ENCODE peak calls at places on chromosomes 7 and 10, in eight cellular contexts. E, Z, K, O, W, G, M and A are unnamed samples.
A peak's percentile ranks its signal among the peaks of the same experiment; 100 is the strongest.

GRCh38 chr10:70492786-70493659 is 14.5 kb downstream of the PALD1 start:
- DNase-seq in M (no peak), E (peak; percentile 82), W (no peak), G (peak; percentile 74), K (no peak), O (no peak), Z (peak; percentile 25), A (no peak)

GRCh38 chr10:23917251-23917908 is 291.6 kb upstream of the KIAA1217 start:
- DNase-seq in Z (no peak), M (no peak), O (no peak), K (no peak), W (no peak), G (no peak), E (no peak), A (no peak)

GRCh38 chr7:5387711-5388245 is 35.9 kb downstream of the TNRC18 start:
- DNase-seq in E (no peak), O (no peak), Z (no peak), K (no peak), W (no peak), G (no peak), M (no peak), A (no peak)

GRCh38 chr10:29438271-29438670 is 149.4 kb downstream of the LYZL1 start:
- DNase-seq in M (no peak), E (peak; percentile 21), K (no peak), Z (no peak), O (peak; percentile 18), G (no peak), W (no peak), A (no peak)

GRCh38 chr7:87219545-87220025 is at the start of gene TMEM243:
- DNase-seq in Z (peak; percentile 89), K (no peak), O (peak; percentile 67), G (peak; percentile 65), E (peak; percentile 79), W (peak; percentile 62), M (peak; percentile 88), A (peak; percentile 89)

GRCh38 chr10:104350146-104350635 is 3.4 kb upstream of the CFAP58 start:
- DNase-seq in E (peak; percentile 69), O (peak; percentile 70), K (peak; percentile 70), M (peak; percentile 80), W (no peak), Z (peak; percentile 86), G (peak; percentile 54), A (peak; percentile 82)

GRCh38 chr7:22184549-22185199 is 172.3 kb downstream of the RAPGEF5 start:
- DNase-seq in Z (no peak), O (peak; percentile 74), G (no peak), W (no peak), E (no peak), M (no peak), K (no peak), A (no peak)

GRCh38 chr7:132650498-132650897 is 74.2 kb upstream of the PLXNA4 start:
- DNase-seq in Z (peak; percentile 69), O (no peak), E (peak; percentile 89), K (no peak), W (no peak), M (no peak), G (peak; percentile 86), A (peak; percentile 33)

GRCh38 chr10:1660386-1660785 is 76.9 kb downstream of the ADARB2 start:
- DNase-seq in M (no peak), W (no peak), E (no peak), Z (no peak), O (no peak), G (no peak), K (no peak), A (no peak)

GRCh38 chr10:103353281-103353680 is 2.3 kb upstream of the PCGF6 start:
- DNase-seq in G (no peak), E (no peak), O (no peak), W (no peak), M (no peak), Z (peak; percentile 26), K (no peak), A (peak; percentile 14)

GRCh38 chr10:117226813-117227451 is 14.0 kb upstream of the SLC18A2 start:
- DNase-seq in M (no peak), K (peak; percentile 67), G (no peak), E (no peak), Z (peak; percentile 81), O (peak; percentile 53), W (peak; percentile 59), A (peak; percentile 65)

GRCh38 chr10:114623661-114624294 is 34.3 kb downstream of the ABLIM1 start:
- DNase-seq in E (peak; percentile 95), Z (peak; percentile 83), K (peak; percentile 59), G (peak; percentile 94), W (no peak), M (no peak), O (no peak), A (peak; percentile 85)

GRCh38 chr10:91088300-91089140 is 131.9 kb upstream of the PCGF5 start:
- DNase-seq in Z (peak; percentile 42), M (peak; percentile 40), W (no peak), E (peak; percentile 6), O (no peak), G (no peak), K (peak; percentile 1), A (peak; percentile 14)

GRCh38 chr10:97851341-97852001 is 1.8 kb downstream of the GOLGA7B start:
- DNase-seq in K (no peak), Z (no peak), M (no peak), G (no peak), E (no peak), W (no peak), O (no peak), A (no peak)

GRCh38 chr10:77036993-77037734 is 600.4 kb downstream of the KCNMA1 start:
- DNase-seq in G (no peak), O (peak; percentile 73), E (peak; percentile 22), M (peak; percentile 7), K (peak; percentile 51), Z (peak; percentile 15), W (peak; percentile 63), A (peak; percentile 83)

GRCh38 chr7:7265057-7265456 is 82.7 kb downstream of the C1GALT1 start:
- DNase-seq in M (no peak), G (peak; percentile 27), W (no peak), K (no peak), O (no peak), Z (peak; percentile 14), E (peak; percentile 27), A (peak; percentile 17)

GRCh38 chr7:23490357-23491131 is 20.3 kb upstream of the IGF2BP3 start:
- DNase-seq in Z (peak; percentile 59), W (peak; percentile 61), E (peak; percentile 25), M (no peak), K (no peak), G (peak; percentile 7), O (no peak), A (peak; percentile 25)

GRCh38 chr10:35306852-35307251 is 29.5 kb upstream of the CCNY start:
- DNase-seq in O (no peak), G (peak; percentile 41), E (peak; percentile 50), W (no peak), Z (peak; percentile 71), M (no peak), K (no peak), A (no peak)

GRCh38 chr7:18792866-18793595 is 297.5 kb downstream of the HDAC9 start:
- DNase-seq in G (peak; percentile 46), M (no peak), Z (no peak), O (no peak), W (no peak), E (peak; percentile 66), K (no peak), A (no peak)

GRCh38 chr10:95784279-95784913 is 28.4 kb downstream of the ENTPD1 start:
- DNase-seq in E (no peak), K (no peak), Z (no peak), G (no peak), W (no peak), M (no peak), O (no peak), A (no peak)

GRCh38 chr7:34208878-34209621 is 303.7 kb downstream of the BMPER start:
- DNase-seq in K (no peak), Z (peak; percentile 53), G (no peak), O (no peak), W (no peak), E (no peak), M (no peak), A (no peak)

GRCh38 chr10:81600185-81600584 is 274.8 kb upstream of the NRG3 start:
- DNase-seq in K (no peak), W (no peak), O (no peak), G (peak; percentile 23), M (no peak), E (peak; percentile 31), Z (peak; percentile 39), A (no peak)

GRCh38 chr7:232571-233455 is 40.4 kb downstream of the FAM20C start:
- DNase-seq in M (no peak), W (no peak), Z (peak; percentile 93), E (peak; percentile 79), O (no peak), G (peak; percentile 74), K (no peak), A (no peak)

DNA sequence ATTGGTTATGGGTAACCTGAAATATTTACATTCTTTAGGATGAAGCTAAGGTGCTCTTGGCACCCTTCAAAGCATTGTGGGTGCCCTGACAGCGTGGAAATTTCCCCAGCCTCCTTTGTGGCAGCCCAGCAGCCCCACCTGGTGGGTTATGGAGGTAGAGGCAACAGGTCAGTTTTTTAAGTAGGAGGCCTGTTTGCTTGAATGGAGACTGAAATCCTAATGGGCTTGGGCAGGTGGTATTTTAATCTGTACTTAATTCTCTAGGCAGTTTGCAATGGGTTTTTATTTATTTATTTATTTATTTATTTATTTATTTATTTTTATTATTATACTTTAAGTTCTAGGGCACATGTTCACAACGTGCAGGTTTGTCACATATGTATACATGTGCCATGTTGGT is 139.4 kb downstream of the EPC1 start:
- DNase-seq in E (peak; percentile 33), G (no peak), W (peak; percentile 57), O (peak; percentile 60), K (peak; percentile 35), M (peak; percentile 42), Z (peak; percentile 73), A (peak; percentile 75)
- H3K27ac ChIP-seq in E (no peak overlapping the region), G (no peak overlapping the region), W (no peak overlapping the region), O (no peak overlapping the region), K (no peak overlapping the region), M (no peak overlapping the region), Z (no peak overlapping the region), A (no peak overlapping the region)

DNA sequence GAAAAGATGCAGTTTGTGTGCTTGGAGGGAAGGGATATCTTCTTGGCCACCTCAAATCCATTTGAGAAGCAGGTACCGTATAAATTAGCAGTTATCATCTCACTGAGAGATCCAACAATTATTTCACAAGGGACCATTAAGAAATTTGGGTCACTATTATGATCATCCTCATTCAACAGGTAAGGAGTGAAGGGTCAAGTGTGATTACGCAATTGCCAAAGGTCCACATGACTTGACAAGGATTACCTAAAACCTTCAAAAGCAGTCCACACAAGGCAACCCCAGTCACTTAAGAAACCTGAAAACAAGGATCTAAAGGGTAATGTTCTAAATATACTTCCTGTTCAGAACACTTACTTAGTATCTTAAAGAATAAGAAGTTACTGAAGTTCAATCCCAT is 27.4 kb downstream of the CCDC6 start:
- DNase-seq in M (no peak), W (no peak), O (no peak), G (no peak), K (no peak), E (no peak), Z (no peak), A (no peak)
- H3K4me3 ChIP-seq in M (no peak overlapping the region), W (no peak overlapping the region), O (no peak overlapping the region), G (no peak overlapping the region), K (no peak overlapping the region), E (no peak overlapping the region), Z (no peak overlapping the region), A (no peak overlapping the region)

GRCh38 chr7:30681262-30682130 is 760 bp downstream of the CRHR2 start:
- DNase-seq in G (no peak), E (no peak), W (no peak), Z (peak; percentile 8), O (peak; percentile 65), M (no peak), K (no peak), A (no peak)
- TF ChIP-seq EZH2 in G (peak; percentile 76), E (peak; percentile 88), W (no peak), Z (peak; percentile 49), O (no peak), M (no peak), K (no peak), A (peak; percentile 57)

GRCh38 chr10:60910543-60910942 is 33.4 kb downstream of the RHOBTB1 start:
- DNase-seq in K (no peak), O (no peak), W (no peak), E (no peak), Z (no peak), M (peak; percentile 85), G (no peak), A (no peak)
- H3K27ac ChIP-seq in K (no peak overlapping the region), O (no peak overlapping the region), W (no peak overlapping the region), E (no peak overlapping the region), Z (no peak overlapping the region), M (peak overlapping the region; percentile 56), G (no peak overlapping the region), A (no peak overlapping the region)